ENCODE peak calls at places on chromosomes 12 and 14, in nine cellular contexts. G, C, D, T, I, L, Y, M and P are unnamed samples.

GRCh38 chr12:106239241-106239950 is 8.4 kb downstream of the CKAP4 start:
- DNase-seq in G (no peak), C (no peak), D (no peak), T (peak), I (peak), L (no peak), Y (no peak), M (no peak), P (no peak)

GRCh38 chr14:75487155-75487671 is 35.1 kb upstream of the BATF start:
- DNase-seq in G (no peak), C (no peak), D (no peak), T (peak), I (no peak), L (no peak), Y (no peak), M (peak), P (no peak)

GRCh38 chr12:68958337-68958736 is 25.4 kb upstream of the CPM start:
- DNase-seq in G (no peak), C (no peak), D (no peak), T (no peak), I (no peak), L (no peak), Y (no peak), M (no peak), P (no peak)

GRCh38 chr14:101499080-101499479 is 62.2 kb upstream of the DIO3 start:
- DNase-seq in G (peak), C (no peak), D (no peak), T (peak), I (no peak), L (peak), Y (no peak), M (no peak), P (no peak)

GRCh38 chr12:22306311-22306710 is 28.2 kb downstream of the ST8SIA1 start:
- DNase-seq in G (no peak), C (no peak), D (no peak), T (no peak), I (no peak), L (no peak), Y (peak), M (no peak), P (no peak)

GRCh38 chr12:53538209-53538689 is 31.0 kb upstream of the NPFF start:
- DNase-seq in G (no peak), C (no peak), D (no peak), T (no peak), I (peak), L (no peak), Y (peak), M (peak), P (no peak)

GRCh38 chr14:38762436-38762835 is 340.6 kb downstream of the SEC23A start:
- DNase-seq in G (no peak), C (no peak), D (no peak), T (no peak), I (no peak), L (no peak), Y (no peak), M (no peak), P (no peak)

GRCh38 chr12:46027172-46027571 is 36.8 kb upstream of the SCAF11 start:
- DNase-seq in G (no peak), C (no peak), D (no peak), T (no peak), I (no peak), L (no peak), Y (no peak), M (no peak), P (no peak)

GRCh38 chr12:84996759-84997158 is 39.3 kb downstream of the TSPAN19 start:
- DNase-seq in G (no peak), C (no peak), D (no peak), T (no peak), I (no peak), L (no peak), Y (no peak), M (no peak), P (no peak)

GRCh38 chr12:65570451-65571130 is 253.7 kb upstream of the HMGA2 start:
- DNase-seq in G (no peak), C (no peak), D (no peak), T (no peak), I (no peak), L (no peak), Y (no peak), M (no peak), P (no peak)

GRCh38 chr12:85626031-85626781 is 210.0 kb downstream of the RASSF9 start:
- DNase-seq in G (no peak), C (no peak), D (no peak), T (no peak), I (no peak), L (no peak), Y (peak), M (no peak), P (no peak)

GRCh38 chr14:95490127-95490526 is 26.3 kb downstream of the SYNE3 start:
- DNase-seq in G (no peak), C (no peak), D (no peak), T (no peak), I (no peak), L (no peak), Y (no peak), M (no peak), P (no peak)

GRCh38 chr14:88129306-88130056 is 124.5 kb downstream of the GPR65 start:
- DNase-seq in G (no peak), C (no peak), D (no peak), T (no peak), I (no peak), L (no peak), Y (peak), M (peak), P (peak)

GRCh38 chr12:64019654-64020053 is 175.2 kb downstream of the SRGAP1 start:
- DNase-seq in G (no peak), C (no peak), D (no peak), T (no peak), I (no peak), L (no peak), Y (no peak), M (no peak), P (no peak)

GRCh38 chr12:56955631-56956256 is 1.7 kb downstream of the RDH16 start:
- DNase-seq in G (no peak), C (no peak), D (no peak), T (no peak), I (no peak), L (no peak), Y (peak), M (no peak), P (no peak)

GRCh38 chr14:49401373-49401772 is 184.8 kb downstream of the RPS29 start:
- DNase-seq in G (no peak), C (no peak), D (no peak), T (no peak), I (no peak), L (no peak), Y (no peak), M (no peak), P (no peak)

GRCh38 chr12:119659289-119659897 is 8.5 kb upstream of the PRKAB1 start:
- DNase-seq in G (no peak), C (no peak), D (peak), T (no peak), I (peak), L (no peak), Y (peak), M (peak), P (no peak)

GRCh38 chr12:96063046-96063445 is 27.7 kb upstream of the LTA4H start:
- DNase-seq in G (no peak), C (no peak), D (peak), T (no peak), I (no peak), L (no peak), Y (peak), M (peak), P (no peak)

GRCh38 chr12:52321433-52321832 is 235 bp upstream of the KRT83 start:
- DNase-seq in G (peak), C (no peak), D (no peak), T (no peak), I (no peak), L (no peak), Y (no peak), M (no peak), P (peak)

GRCh38 chr12:4112290-4112689 is 161.3 kb upstream of the CCND2 start:
- DNase-seq in G (no peak), C (no peak), D (no peak), T (no peak), I (no peak), L (no peak), Y (no peak), M (no peak), P (no peak)

GRCh38 chr14:38207830-38208815 is at the start of gene SSTR1:
- DNase-seq in G (no peak), C (no peak), D (no peak), T (no peak), I (peak), L (peak), Y (peak), M (peak), P (no peak)

GRCh38 chr12:104969328-104969727 is 11.2 kb upstream of the SLC41A2 start:
- DNase-seq in G (no peak), C (no peak), D (no peak), T (no peak), I (no peak), L (no peak), Y (no peak), M (no peak), P (no peak)

GRCh38 chr14:59484611-59485174 is 376 bp downstream of the JKAMP start:
- DNase-seq in G (no peak), C (no peak), D (no peak), T (no peak), I (no peak), L (no peak), Y (peak), M (peak), P (no peak)

GRCh38 chr12:124971603-124972002 is 17.3 kb downstream of the DHX37 start:
- DNase-seq in G (no peak), C (no peak), D (no peak), T (no peak), I (no peak), L (peak), Y (no peak), M (no peak), P (no peak)

GRCh38 chr14:70013269-70013873 is 134.2 kb downstream of the SMOC1 start:
- DNase-seq in G (no peak), C (no peak), D (peak), T (no peak), I (peak), L (peak), Y (no peak), M (peak), P (peak)

GRCh38 chr12:63917864-63918742 is 73.6 kb downstream of the SRGAP1 start:
- DNase-seq in G (no peak), C (no peak), D (peak), T (no peak), I (no peak), L (no peak), Y (peak), M (peak), P (no peak)

GRCh38 chr12:100555722-100556121 is 17.8 kb upstream of the GAS2L3 start:
- DNase-seq in G (no peak), C (no peak), D (no peak), T (no peak), I (no peak), L (no peak), Y (peak), M (peak), P (no peak)

GRCh38 chr14:34750670-34751069 is 36.3 kb upstream of the CFL2 start:
- DNase-seq in G (no peak), C (no peak), D (no peak), T (no peak), I (no peak), L (no peak), Y (peak), M (no peak), P (no peak)

GRCh38 chr12:95611676-95612309 is 60.5 kb upstream of the USP44 start:
- DNase-seq in G (no peak), C (no peak), D (no peak), T (no peak), I (no peak), L (no peak), Y (no peak), M (peak), P (no peak)

GRCh38 chr12:123696641-123697040 is 15.5 kb upstream of the ATP6V0A2 start:
- DNase-seq in G (no peak), C (no peak), D (no peak), T (no peak), I (no peak), L (no peak), Y (no peak), M (peak), P (no peak)

GRCh38 chr14:88535149-88535548 is 19.7 kb downstream of the PTPN21 start:
- DNase-seq in G (no peak), C (no peak), D (no peak), T (no peak), I (peak), L (no peak), Y (no peak), M (peak), P (no peak)

GRCh38 chr14:68527329-68527851 is 265.5 kb downstream of the ZFP36L1 start:
- DNase-seq in G (peak), C (no peak), D (no peak), T (no peak), I (no peak), L (no peak), Y (peak), M (peak), P (no peak)

GRCh38 chr12:105100998-105101397 is 6.5 kb upstream of the WASHC4 start:
- DNase-seq in G (no peak), C (no peak), D (no peak), T (no peak), I (no peak), L (no peak), Y (peak), M (no peak), P (no peak)

GRCh38 chr12:6961278-6961694 is 9.2 kb downstream of the PHB2 start:
- DNase-seq in G (peak), C (peak), D (no peak), T (peak), I (peak), L (peak), Y (no peak), M (peak), P (no peak)

GRCh38 chr12:1351926-1352325 is 242.5 kb downstream of the FBXL14 start:
- DNase-seq in G (no peak), C (no peak), D (no peak), T (no peak), I (no peak), L (no peak), Y (peak), M (no peak), P (no peak)

GRCh38 chr14:99686557-99687283 is 2.6 kb downstream of the CYP46A1 start:
- DNase-seq in G (peak), C (no peak), D (no peak), T (peak), I (peak), L (no peak), Y (no peak), M (no peak), P (no peak)
- H3K27ac ChIP-seq in G (no peak), C (no peak), D (no peak), T (no peak), I (no peak), L (no peak), Y (no peak), M (no peak), P (no peak)

GRCh38 chr12:111108726-111109125 is 188.3 kb upstream of the MYL2 start:
- DNase-seq in G (no peak), C (no peak), D (no peak), T (no peak), I (no peak), L (no peak), Y (no peak), M (no peak), P (no peak)
- H3K27ac ChIP-seq in G (no peak), C (no peak), D (no peak), T (no peak), I (no peak), L (no peak), Y (no peak), M (no peak), P (no peak)

GRCh38 chr12:91777268-91777997 is 368.2 kb downstream of the BTG1 start:
- DNase-seq in G (no peak), C (no peak), D (peak), T (no peak), I (no peak), L (no peak), Y (no peak), M (no peak), P (no peak)

GRCh38 chr12:91781114-91781513 is 364.5 kb downstream of the BTG1 start:
- DNase-seq in G (no peak), C (no peak), D (no peak), T (no peak), I (no peak), L (no peak), Y (peak), M (no peak), P (no peak)

GRCh38 chr12:91774471-91774921 is 371.1 kb downstream of the BTG1 start:
- DNase-seq in G (no peak), C (no peak), D (no peak), T (no peak), I (no peak), L (no peak), Y (peak), M (peak), P (no peak)

GRCh38 chr12:91778091-91778819 is 367.4 kb downstream of the BTG1 start:
- DNase-seq in G (no peak), C (no peak), D (no peak), T (no peak), I (no peak), L (no peak), Y (peak), M (no peak), P (no peak)

GRCh38 chr12:91778938-91779400 is 366.7 kb downstream of the BTG1 start:
- DNase-seq in G (no peak), C (no peak), D (peak), T (peak), I (no peak), L (no peak), Y (peak), M (peak), P (no peak)
- H3K27ac ChIP-seq in G (no peak), C (no peak), D (peak), T (peak), I (no peak), L (no peak), Y (peak), M (peak), P (no peak)

GRCh38 chr12:91921555-91921954 is 224.1 kb downstream of the BTG1 start:
- DNase-seq in G (no peak), C (no peak), D (no peak), T (no peak), I (no peak), L (no peak), Y (no peak), M (no peak), P (no peak)

GRCh38 chr12:91920740-91921139 is 224.9 kb downstream of the BTG1 start:
- DNase-seq in G (no peak), C (no peak), D (no peak), T (no peak), I (no peak), L (no peak), Y (no peak), M (no peak), P (no peak)

GRCh38 chr12:91918431-91918830 is 227.2 kb downstream of the BTG1 start:
- DNase-seq in G (no peak), C (no peak), D (no peak), T (no peak), I (no peak), L (no peak), Y (no peak), M (no peak), P (no peak)

GRCh38 chr12:91922139-91922538 is 223.5 kb downstream of the BTG1 start:
- DNase-seq in G (no peak), C (no peak), D (no peak), T (no peak), I (no peak), L (no peak), Y (peak), M (no peak), P (no peak)

DNA sequence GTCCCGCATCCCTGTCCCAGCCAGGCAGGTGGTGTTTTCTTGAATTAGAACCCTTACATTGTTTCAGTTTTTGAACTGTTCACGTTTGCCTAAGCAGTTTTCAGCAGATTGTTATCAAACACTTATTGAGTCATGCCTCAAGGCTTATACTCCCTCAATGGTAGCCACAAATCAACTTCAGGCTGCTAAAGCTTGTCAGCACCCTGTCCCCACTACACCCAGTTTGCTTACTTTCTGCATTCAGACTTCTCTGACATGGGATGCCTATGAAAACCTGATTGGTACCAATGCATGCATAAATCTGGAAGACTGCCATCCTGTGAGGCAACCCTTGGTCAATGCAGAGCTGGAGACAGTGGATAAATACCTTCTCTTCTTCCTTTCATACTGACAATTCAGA is 225.4 kb downstream of the BTG1 start:
- DNase-seq in G (no peak), C (no peak), D (no peak), T (no peak), I (no peak), L (no peak), Y (peak), M (no peak), P (no peak)
- H3K27ac ChIP-seq in G (no peak), C (no peak), D (no peak), T (no peak), I (no peak), L (no peak), Y (no peak), M (no peak), P (no peak)

GRCh38 chr14:98293527-98293926 is 978.5 kb downstream of the BCL11B start:
- DNase-seq in G (no peak), C (no peak), D (no peak), T (no peak), I (no peak), L (no peak), Y (no peak), M (no peak), P (no peak)
- H3K27ac ChIP-seq in G (no peak), C (no peak), D (no peak), T (no peak), I (no peak), L (no peak), Y (no peak), M (no peak), P (no peak)

GRCh38 chr12:58907326-58907855 is 12.9 kb downstream of the LRIG3 start:
- DNase-seq in G (no peak), C (no peak), D (no peak), T (no peak), I (no peak), L (no peak), Y (peak), M (no peak), P (no peak)
- H3K27ac ChIP-seq in G (no peak), C (no peak), D (no peak), T (no peak), I (peak), L (no peak), Y (no peak), M (no peak), P (no peak)